ENCODE peak calls at places on chromosomes 1 and 21, in eight cellular contexts. E is neural progenitor cell, W is GM23338, P is BE2C, Y is neuronal stem cell, N is astrocyte, D is PC-3, K is astrocyte of the cerebellum. H is an unnamed sample.

GRCh38 chr1:52825868-52826267 is 16.7 kb upstream of the ZYG11A start:
- DNase-seq in E (no peak), W (peak), P (no peak), Y (no peak), N (no peak), D (peak), K (no peak), H (peak)

GRCh38 chr1:58755468-58755872 is 28.4 kb downstream of the JUN start:
- DNase-seq in E (no peak), W (no peak), P (peak), Y (no peak), N (peak), D (peak), K (peak), H (peak)

GRCh38 chr1:229319487-229319886 is 23.4 kb downstream of the CCSAP start:
- DNase-seq in E (no peak), W (no peak), P (no peak), Y (no peak), N (no peak), D (no peak), K (no peak), H (no peak)

GRCh38 chr1:96206451-96206850 is 515.1 kb upstream of the PTBP2 start:
- DNase-seq in E (peak), W (no peak), P (no peak), Y (peak), N (no peak), D (no peak), K (no peak), H (no peak)

GRCh38 chr1:182574156-182574555 is 14.9 kb downstream of the RNASEL start:
- DNase-seq in E (no peak), W (no peak), P (no peak), Y (no peak), N (no peak), D (no peak), K (no peak), H (no peak)

GRCh38 chr1:234610061-234610581 is at the start of gene IRF2BP2:
- DNase-seq in E (peak), W (peak), P (peak), Y (peak), N (no peak), D (peak), K (peak), H (peak)

GRCh38 chr1:110185181-110185580 is 24.9 kb upstream of the KCNC4 start:
- DNase-seq in E (no peak), W (no peak), P (no peak), Y (no peak), N (no peak), D (no peak), K (no peak), H (no peak)

GRCh38 chr1:180926164-180926981 is 13.7 kb downstream of the KIAA1614 start:
- DNase-seq in E (peak), W (no peak), P (peak), Y (no peak), N (peak), D (no peak), K (peak), H (peak)

GRCh38 chr1:202289009-202289408 is 52.7 kb downstream of the UBE2T start:
- DNase-seq in E (no peak), W (no peak), P (no peak), Y (no peak), N (no peak), D (no peak), K (no peak), H (no peak)

GRCh38 chr1:171429137-171429536 is 56.2 kb upstream of the PRRC2C start:
- DNase-seq in E (peak), W (no peak), P (no peak), Y (no peak), N (no peak), D (no peak), K (no peak), H (no peak)

GRCh38 chr21:42621828-42622199 is 31.6 kb upstream of the PDE9A start:
- DNase-seq in E (no peak), W (no peak), P (no peak), Y (no peak), N (no peak), D (no peak), K (peak), H (peak)

GRCh38 chr21:26572668-26573381 is at the start of gene CYYR1:
- DNase-seq in E (peak), W (peak), P (no peak), Y (peak), N (peak), D (no peak), K (peak), H (peak)

GRCh38 chr1:40783001-40783905 is at the start of gene KCNQ4:
- DNase-seq in E (peak), W (peak), P (peak), Y (peak), N (no peak), D (peak), K (no peak), H (peak)

GRCh38 chr1:161160763-161161162 is 1.5 kb downstream of the USP21 start:
- DNase-seq in E (no peak), W (no peak), P (no peak), Y (no peak), N (no peak), D (no peak), K (no peak), H (no peak)

GRCh38 chr1:43994794-43995790 is 3.7 kb downstream of the CCDC24 start:
- DNase-seq in E (peak), W (peak), P (peak), Y (no peak), N (no peak), D (peak), K (no peak), H (no peak)

GRCh38 chr1:36359383-36359782 is 26.3 kb downstream of the STK40 start:
- DNase-seq in E (no peak), W (no peak), P (no peak), Y (no peak), N (no peak), D (no peak), K (no peak), H (no peak)

GRCh38 chr1:240190881-240191385 is 99.2 kb downstream of the FMN2 start:
- DNase-seq in E (peak), W (peak), P (peak), Y (no peak), N (peak), D (peak), K (peak), H (peak)

GRCh38 chr1:155507960-155508359 is 54.6 kb downstream of the ASH1L start:
- DNase-seq in E (no peak), W (no peak), P (no peak), Y (no peak), N (no peak), D (no peak), K (no peak), H (no peak)

GRCh38 chr1:180632326-180633088 is 685 bp downstream of the XPR1 start:
- DNase-seq in E (peak), W (peak), P (peak), Y (no peak), N (no peak), D (peak), K (no peak), H (peak)

DNA sequence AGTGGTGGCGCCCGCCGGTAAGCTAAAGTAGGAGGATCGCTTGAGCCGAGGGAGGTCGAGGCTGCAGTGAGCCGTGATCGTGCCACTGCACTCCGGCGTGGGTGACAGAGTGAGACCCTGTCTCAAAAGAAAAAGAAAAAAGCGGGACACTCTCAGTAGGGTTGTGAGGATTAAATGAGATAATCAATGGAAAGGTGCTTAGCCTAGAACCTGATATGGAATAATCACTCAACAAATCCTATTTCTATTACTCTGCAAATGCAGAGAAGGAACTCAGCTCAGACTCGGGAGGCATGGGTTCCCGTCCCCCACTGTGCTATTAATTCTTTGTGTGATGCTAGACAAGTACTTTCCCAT is 541 bp upstream of the LUZP1 start:
- DNase-seq in E (no peak), W (no peak), P (no peak), Y (no peak), N (no peak), D (no peak), K (no peak), H (no peak)
- H3K4me3 ChIP-seq in E (peak), W (peak), P (peak), Y (no peak), N (peak), D (no peak), K (peak), H (no peak)

GRCh38 chr21:17514124-17514481 is 1.3 kb downstream of the CXADR start:
- DNase-seq in E (peak), W (peak), P (no peak), Y (peak), N (peak), D (peak), K (no peak), H (peak)
- H3K4me3 ChIP-seq in E (peak), W (peak), P (peak), Y (peak), N (peak), D (peak), K (peak), H (peak)

DNA sequence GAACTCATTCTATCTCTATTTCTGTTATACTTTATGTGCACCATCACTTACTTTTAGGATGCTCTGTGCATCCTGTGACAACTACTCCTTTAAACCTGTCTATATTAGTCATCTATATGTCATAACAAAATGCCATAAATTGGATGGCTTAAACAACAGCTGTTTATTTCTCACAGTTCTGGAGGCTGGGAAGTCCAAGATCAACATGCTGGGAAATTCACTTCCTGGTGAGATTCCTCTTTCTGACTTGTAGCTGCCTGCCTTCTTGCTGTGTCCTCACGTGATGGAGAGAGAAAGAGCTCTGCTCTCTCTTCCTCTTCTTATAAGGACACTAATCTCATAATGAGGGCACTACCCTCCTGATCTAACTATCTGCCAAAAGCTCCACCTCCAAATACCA is 62.3 kb upstream of the RCOR3 start:
- DNase-seq in E (no peak), W (no peak), P (no peak), Y (no peak), N (no peak), D (peak), K (no peak), H (no peak)
- H3K4me3 ChIP-seq in E (no peak), W (no peak), P (no peak), Y (no peak), N (no peak), D (no peak), K (no peak), H (no peak)

DNA sequence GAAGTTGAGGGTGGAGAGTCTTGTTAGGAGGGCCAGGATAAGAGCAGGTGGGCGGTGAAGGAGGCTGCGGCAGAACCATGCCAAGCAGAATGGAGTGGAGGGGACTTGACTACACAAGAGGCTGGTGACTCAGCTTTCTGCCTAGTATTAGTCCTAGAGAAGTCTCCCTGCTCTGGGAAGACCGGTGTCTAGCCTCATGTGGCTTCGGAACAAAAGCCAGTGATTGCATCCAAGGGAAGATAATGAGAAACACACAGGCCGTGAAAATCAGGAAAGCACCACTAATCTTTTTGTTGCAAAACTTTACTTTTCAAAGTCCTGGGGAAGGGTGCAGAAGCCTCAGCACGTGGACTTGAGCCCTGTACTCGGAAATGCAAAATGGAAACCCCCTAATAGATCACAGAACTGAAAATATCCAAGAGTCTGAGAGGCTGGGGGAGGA is 31.3 kb downstream of the DDR2 start:
- DNase-seq in E (peak), W (peak), P (peak), Y (peak), N (peak), D (peak), K (peak), H (peak)
- H3K4me3 ChIP-seq in E (no peak), W (no peak), P (peak), Y (no peak), N (peak), D (no peak), K (no peak), H (peak)

DNA sequence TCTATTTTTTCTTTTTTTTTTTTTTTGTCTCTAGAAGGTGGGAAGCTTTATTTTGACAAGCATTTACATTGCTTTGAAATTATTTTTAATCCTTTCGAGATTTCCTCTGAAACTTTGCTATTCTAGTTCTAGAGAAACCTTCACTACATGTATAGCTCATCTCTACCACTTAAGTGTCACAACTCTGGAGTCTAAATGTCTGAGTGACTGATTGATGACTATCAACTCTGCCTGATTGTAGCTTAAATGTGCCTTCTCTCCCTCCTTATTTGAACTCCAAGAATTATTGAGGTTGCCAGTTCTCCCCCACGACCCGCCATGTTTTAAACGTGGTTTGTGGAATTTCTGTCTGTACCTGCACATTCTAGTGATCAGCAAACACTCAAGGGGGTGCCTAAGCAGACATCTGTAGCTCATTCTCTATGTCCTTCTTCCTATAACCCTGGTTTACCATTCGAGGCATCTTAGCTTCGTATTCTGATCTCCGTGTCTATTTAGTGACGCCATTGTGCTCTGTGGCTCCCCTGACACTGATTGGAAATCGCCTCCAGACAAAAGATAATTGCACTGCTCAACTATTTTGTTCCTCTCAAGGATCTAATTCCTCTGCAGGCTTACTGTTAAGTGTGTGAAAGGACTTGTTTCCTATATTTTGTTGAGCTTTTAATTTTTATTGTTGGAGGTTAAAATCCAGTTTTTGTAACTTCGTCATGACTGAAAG is 1570.6 kb downstream of the BRINP3 start:
- DNase-seq in E (peak), W (no peak), P (no peak), Y (no peak), N (no peak), D (no peak), K (no peak), H (no peak)
- H3K4me3 ChIP-seq in E (no peak), W (no peak), P (no peak), Y (no peak), N (no peak), D (no peak), K (no peak), H (no peak)

DNA sequence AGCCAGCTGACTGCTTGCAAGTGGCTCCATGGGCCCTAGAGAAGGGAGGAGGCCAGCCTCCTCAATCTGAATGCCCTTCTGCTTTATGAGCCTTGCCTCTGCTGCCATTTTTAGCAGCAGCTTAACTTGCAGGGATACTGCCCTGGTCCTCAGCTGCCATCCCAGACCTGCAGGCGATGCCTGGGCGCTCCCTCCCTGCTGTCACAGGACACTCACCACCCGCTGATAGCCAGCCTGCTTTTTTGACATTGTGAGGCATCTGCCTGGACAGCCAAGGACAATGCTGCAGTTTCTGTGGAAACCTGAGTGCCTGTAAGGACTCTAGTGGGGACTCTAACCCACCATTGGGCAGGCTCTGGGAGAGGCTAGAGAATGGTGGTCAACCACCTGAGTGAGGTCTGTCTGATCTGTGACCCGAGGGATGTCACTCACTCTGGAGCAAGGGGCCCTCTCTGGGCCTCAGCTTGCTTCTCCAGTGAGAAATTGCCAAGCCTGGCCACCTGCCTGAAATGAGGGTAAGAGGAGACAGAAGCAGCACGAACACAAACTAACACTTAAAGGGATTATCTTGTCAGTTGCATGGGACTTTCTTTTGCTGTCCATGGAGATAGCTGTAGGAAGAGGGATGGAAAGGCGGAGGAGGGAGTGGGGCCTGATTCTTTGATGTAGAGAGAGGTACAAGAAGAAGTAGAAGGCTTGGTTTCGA is 184.9 kb downstream of the MIS18A start:
- DNase-seq in E (no peak), W (no peak), P (no peak), Y (no peak), N (no peak), D (no peak), K (no peak), H (no peak)
- H3K4me3 ChIP-seq in E (no peak), W (no peak), P (no peak), Y (no peak), N (no peak), D (no peak), K (no peak), H (no peak)

GRCh38 chr1:178541396-178541795 is 28.5 kb downstream of the TEX35 start:
- DNase-seq in E (no peak), W (no peak), P (no peak), Y (no peak), N (no peak), D (no peak), K (no peak), H (no peak)
- H3K4me3 ChIP-seq in E (peak), W (peak), P (no peak), Y (peak), N (no peak), D (peak), K (no peak), H (no peak)

DNA sequence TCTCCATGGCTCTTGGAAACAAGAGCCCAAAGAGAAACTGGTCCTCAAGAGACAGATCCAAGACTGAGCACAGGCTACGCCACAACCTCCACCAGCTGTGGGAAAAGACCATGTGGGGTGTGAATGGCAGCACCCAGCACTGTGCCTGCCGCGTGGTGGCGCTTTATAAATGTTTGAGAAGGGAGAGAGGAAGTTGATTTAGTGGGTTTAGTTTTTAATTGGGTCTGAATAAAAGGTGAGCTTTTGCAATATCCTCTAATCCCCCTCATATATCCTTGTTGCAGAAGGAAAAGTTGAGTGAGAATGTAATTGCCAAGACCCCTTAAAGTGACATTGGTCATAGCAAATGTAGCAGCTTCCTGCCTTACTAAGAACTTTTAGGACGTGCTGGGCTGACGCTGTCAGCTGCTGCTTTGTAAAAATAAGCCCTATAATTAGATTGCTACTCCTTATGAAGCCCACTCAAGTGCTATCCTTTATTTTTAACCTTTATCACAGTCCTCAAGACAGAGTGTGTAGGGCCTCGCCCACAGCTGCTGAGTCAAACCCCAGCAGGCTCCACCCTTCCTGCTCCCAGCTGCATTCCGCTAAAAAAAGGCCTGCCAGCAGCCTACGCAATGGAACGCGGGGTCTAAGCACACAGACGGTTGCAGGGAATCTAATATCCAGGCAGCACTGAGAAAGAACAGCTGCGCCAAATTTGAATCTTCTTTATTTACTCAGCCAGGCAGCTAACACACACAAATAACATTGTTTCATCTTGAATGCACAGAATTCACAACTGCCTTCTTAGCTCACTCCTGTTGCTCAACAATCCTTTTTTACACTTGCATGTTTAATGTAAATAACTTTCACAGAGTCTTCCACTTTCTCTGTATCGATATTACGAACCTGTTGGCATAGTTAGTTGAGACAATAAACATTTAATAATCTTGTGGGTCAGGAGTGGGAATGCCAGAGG is 47.3 kb upstream of the PRDX6 start:
- DNase-seq in E (peak), W (peak), P (peak), Y (peak), N (peak), D (peak), K (peak), H (peak)
- H3K4me3 ChIP-seq in E (peak), W (peak), P (peak), Y (peak), N (peak), D (peak), K (peak), H (peak)

H was measured in A673.